ENCODE peak calls at places on chromosomes 1 and 21, in six cellular contexts. K is mammary epithelial cell, C is right lobe of liver, J is fibroblast of lung, N is mucosa of descending colon, T is Panc1. P is an unnamed sample.

GRCh38 chr1:53715478-53715877 is 23.5 kb downstream of the GLIS1 start:
- DNase-seq in T (no peak), N (no peak), J (peak; percentile 39), C (no peak), K (no peak), P (no peak)

GRCh38 chr1:241513378-241513777 is 6.2 kb downstream of the FH start:
- DNase-seq in N (no peak), J (no peak), T (no peak), K (no peak), C (no peak), P (no peak)

GRCh38 chr1:240312872-240313271 is 221.2 kb downstream of the FMN2 start:
- DNase-seq in K (no peak), T (no peak), N (no peak), C (no peak), J (peak; percentile 86), P (no peak)

GRCh38 chr21:29741761-29742160 is 198.0 kb downstream of the GRIK1 start:
- DNase-seq in C (no peak), N (no peak), T (no peak), K (no peak), J (no peak), P (no peak)

GRCh38 chr1:216822480-216822879 is 99.3 kb upstream of the ESRRG start:
- DNase-seq in N (no peak), T (no peak), J (no peak), K (no peak), C (no peak), P (no peak)

GRCh38 chr1:169526998-169527397 is 41.3 kb upstream of the SLC19A2 start:
- DNase-seq in J (no peak), T (no peak), C (no peak), K (no peak), N (no peak), P (no peak)

GRCh38 chr1:109371271-109371739 is 26.4 kb downstream of the SORT1 start:
- DNase-seq in N (no peak), T (no peak), J (peak; percentile 77), K (peak; percentile 58), C (no peak), P (no peak)

GRCh38 chr21:17818158-17819113 is 720 bp downstream of the C21orf91 start:
- DNase-seq in T (no peak), C (peak; percentile 59), N (peak; percentile 71), J (peak; percentile 32), K (peak; percentile 45), P (peak; percentile 85)

GRCh38 chr1:226846801-226847200 is 23.6 kb upstream of the PSEN2 start:
- DNase-seq in T (no peak), K (peak; percentile 50), J (no peak), C (no peak), N (no peak), P (no peak)

GRCh38 chr1:152752225-152752624 is 5.6 kb upstream of the KPRP start:
- DNase-seq in N (no peak), C (no peak), J (peak; percentile 68), T (peak; percentile 62), K (peak; percentile 93), P (no peak)

GRCh38 chr1:232169436-232169835 is 460.5 kb downstream of the SIPA1L2 start:
- DNase-seq in C (no peak), J (no peak), N (no peak), K (no peak), T (no peak), P (no peak)

GRCh38 chr1:248627971-248628844 is 6.7 kb downstream of the OR2T11 start:
- DNase-seq in T (no peak), K (no peak), N (no peak), J (no peak), C (no peak), P (no peak)

GRCh38 chr1:159141584-159142518 is 29.6 kb upstream of the CADM3 start:
- DNase-seq in N (no peak), C (no peak), K (peak; percentile 85), J (peak; percentile 49), T (no peak), P (no peak)

GRCh38 chr1:109556563-109556962 is 8.1 kb downstream of the GNAI3 start:
- DNase-seq in C (no peak), T (no peak), J (no peak), N (no peak), K (no peak), P (no peak)

GRCh38 chr1:184791199-184791935 is 36.7 kb upstream of the EDEM3 start:
- DNase-seq in C (no peak), N (no peak), T (no peak), J (peak; percentile 64), K (no peak), P (no peak)

GRCh38 chr1:23777979-23778814 is at the start of gene PITHD1:
- DNase-seq in T (no peak), N (peak; percentile 88), C (peak; percentile 84), K (peak; percentile 81), J (peak; percentile 84), P (peak; percentile 94)

GRCh38 chr1:89884718-89885596 is 64.1 kb downstream of the LRRC8D start:
- DNase-seq in K (no peak), C (no peak), T (no peak), J (peak; percentile 69), N (no peak), P (no peak)

GRCh38 chr21:43021191-43021590 is 46.8 kb downstream of the PKNOX1 start:
- DNase-seq in J (no peak), C (no peak), T (no peak), K (no peak), N (no peak), P (no peak)

GRCh38 chr1:81458186-81458585 is 342.5 kb upstream of the ADGRL2 start:
- DNase-seq in T (no peak), C (no peak), J (no peak), N (no peak), K (no peak), P (no peak)

GRCh38 chr21:36980280-36981048 is 14.0 kb upstream of the HLCS start:
- DNase-seq in J (no peak), C (peak; percentile 66), T (no peak), N (peak; percentile 61), K (no peak), P (no peak)
- TF ChIP-seq CTCF in J (no peak), C (peak; percentile 20), T (no peak), N (no peak), K (no peak), P (no peak)

GRCh38 chr21:36615274-36615964 is 83.5 kb upstream of the SIM2 start:
- DNase-seq in N (no peak), K (no peak), T (no peak), J (no peak), C (no peak), P (no peak)
- TF ChIP-seq CTCF in N (no peak), K (no peak), T (peak; percentile 45), J (no peak), C (no peak), P (peak; percentile 12)

GRCh38 chr1:33110477-33110876 is 29.5 kb downstream of the AZIN2 start:
- DNase-seq in T (no peak), K (no peak), N (no peak), C (no peak), J (no peak), P (no peak)

GRCh38 chr1:33117440-33118085 is 36.6 kb downstream of the AZIN2 start:
- DNase-seq in C (no peak), K (no peak), T (no peak), N (no peak), J (no peak), P (peak; percentile 65)

GRCh38 chr1:33111965-33112364 is 31.0 kb downstream of the AZIN2 start:
- DNase-seq in N (no peak), T (no peak), C (no peak), J (peak; percentile 64), K (peak; percentile 26), P (no peak)
- TF ChIP-seq CTCF in N (no peak), T (peak; percentile 67), C (peak; percentile 13), J (peak; percentile 44), K (peak; percentile 62), P (peak; percentile 71)

GRCh38 chr1:13224480-13225060 is 1.4 kb downstream of the PRAMEF18 start:
- DNase-seq in N (no peak), J (no peak), K (no peak), T (no peak), C (no peak), P (peak; percentile 75)

DNA sequence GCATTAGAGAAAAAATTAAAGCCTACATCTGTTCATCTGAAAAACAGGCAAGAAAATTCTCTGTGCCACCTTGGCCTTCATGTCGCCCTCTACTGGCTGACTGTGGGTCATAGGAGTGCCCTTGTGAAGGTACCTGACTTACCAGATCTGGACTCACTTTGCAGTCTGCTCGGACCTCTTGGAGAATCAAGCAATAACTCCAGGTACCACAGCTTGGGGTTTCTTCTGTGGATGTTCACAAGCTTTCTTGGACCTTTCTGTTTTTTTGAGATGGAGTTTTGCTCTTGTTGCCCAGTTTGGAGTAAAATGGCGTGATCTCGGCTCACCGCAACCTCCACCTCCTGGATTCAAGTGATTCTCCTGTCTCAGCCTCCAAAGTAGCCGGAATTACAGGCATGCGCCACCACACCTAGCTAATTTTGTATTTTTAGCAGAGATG is 2.4 kb upstream of the PRAMEF18 start:
- DNase-seq in J (no peak), N (no peak), C (peak; percentile 58), K (no peak), T (peak; percentile 35), P (peak; percentile 76)
- TF ChIP-seq CTCF in J (no peak), N (peak; percentile 17), C (peak; percentile 25), K (no peak), T (peak; percentile 70), P (no peak)

GRCh38 chr1:119549719-119550141 is 42.7 kb downstream of the HSD3B1 start:
- DNase-seq in K (peak; percentile 73), C (peak; percentile 37), N (no peak), T (peak; percentile 5), J (peak; percentile 71), P (peak; percentile 88)
- TF ChIP-seq CTCF in K (peak; percentile 79), C (peak; percentile 49), N (peak; percentile 38), T (peak; percentile 82), J (peak; percentile 69), P (peak; percentile 85)

DNA sequence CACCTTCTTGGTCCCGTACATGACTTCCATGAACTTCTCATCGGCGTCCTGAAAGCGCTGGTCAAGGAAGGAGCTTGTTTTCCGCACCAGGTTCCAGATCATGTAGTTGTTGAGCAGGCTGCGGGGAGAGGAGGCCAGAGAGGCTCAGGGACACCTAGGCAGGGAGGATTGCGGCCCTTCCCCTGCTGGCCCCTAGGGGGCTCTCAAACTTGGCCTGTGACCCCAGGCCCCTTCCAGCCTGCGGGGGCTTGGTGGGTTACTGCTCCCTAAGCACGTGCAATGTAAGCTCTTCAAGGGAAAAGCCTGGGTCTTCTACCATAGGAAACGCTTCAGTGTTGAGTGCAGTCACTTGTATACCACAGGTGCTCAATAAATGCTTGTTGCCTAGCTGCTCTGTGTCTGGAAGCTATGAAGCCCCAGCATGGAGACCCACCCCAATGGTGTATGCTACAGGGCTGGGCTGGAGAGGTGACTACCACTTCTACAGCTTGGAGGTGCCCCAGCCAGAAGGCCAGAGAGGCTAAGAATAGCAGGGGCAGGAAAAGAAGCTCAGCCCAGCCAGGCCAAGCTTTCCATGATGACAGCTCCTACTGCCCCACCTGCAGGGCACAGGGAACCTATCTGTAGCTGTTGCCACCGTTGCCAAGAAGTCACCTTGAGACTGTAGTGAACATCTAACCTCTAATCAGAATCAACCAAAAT is 45.1 kb downstream of the ECE1 start:
- DNase-seq in J (no peak), T (no peak), N (no peak), C (no peak), K (no peak), P (no peak)
- TF ChIP-seq CTCF in J (peak; percentile 23), T (no peak), N (no peak), C (no peak), K (peak; percentile 42), P (peak; percentile 46)